ENCODE peak calls at places on chromosome 18, in ten cellular contexts. One of them, this sample, is unnamed.
A peak's percentile ranks its signal among the peaks of the same experiment; 100 is the strongest.

GRCh38 chr18:8989855-8990254 is 112.6 kb upstream of the NDUFV2 start:
- DNase-seq in NCI-H2081: no peak
- DNase-seq in type B pancreatic cell: no peak
- DNase-seq in Right ventricle myocardium superior: no peak
- DNase-seq in substantia nigra: no peak
- DNase-seq in kidney glomerular epithelial cell: no peak
- DNase-seq in AG10803: no peak
- DNase-seq in Kasumi-1: no peak
- DNase-seq in D721Med: no peak
- DNase-seq in NCI-H1092: no peak
- DNase-seq in this sample: no peak

GRCh38 chr18:2653467-2653866 is 2.1 kb upstream of the SMCHD1 start:
- DNase-seq in NCI-H2081: no peak
- DNase-seq in type B pancreatic cell: no peak
- DNase-seq in Right ventricle myocardium superior: no peak
- DNase-seq in substantia nigra: no peak
- DNase-seq in kidney glomerular epithelial cell: no peak
- DNase-seq in AG10803: no peak
- DNase-seq in Kasumi-1: peak; percentile 32
- DNase-seq in D721Med: no peak
- DNase-seq in NCI-H1092: no peak
- DNase-seq in this sample: no peak

GRCh38 chr18:58484989-58485962 is 143.6 kb downstream of the ALPK2 start:
- DNase-seq in NCI-H2081: no peak
- DNase-seq in type B pancreatic cell: no peak
- DNase-seq in Right ventricle myocardium superior: no peak
- DNase-seq in substantia nigra: no peak
- DNase-seq in kidney glomerular epithelial cell: no peak
- DNase-seq in AG10803: no peak
- DNase-seq in Kasumi-1: no peak
- DNase-seq in D721Med: no peak
- DNase-seq in NCI-H1092: no peak
- DNase-seq in this sample: no peak

GRCh38 chr18:79687806-79688205 is 8.2 kb downstream of the CTDP1 start:
- DNase-seq in NCI-H2081: no peak
- DNase-seq in type B pancreatic cell: no peak
- DNase-seq in Right ventricle myocardium superior: no peak
- DNase-seq in substantia nigra: no peak
- DNase-seq in kidney glomerular epithelial cell: no peak
- DNase-seq in AG10803: peak; percentile 32
- DNase-seq in Kasumi-1: no peak
- DNase-seq in D721Med: no peak
- DNase-seq in NCI-H1092: no peak
- DNase-seq in this sample: peak; percentile 11

GRCh38 chr18:2906522-2907458 is 60.0 kb downstream of the EMILIN2 start:
- DNase-seq in NCI-H2081: peak; percentile 48
- DNase-seq in type B pancreatic cell: no peak
- DNase-seq in Right ventricle myocardium superior: peak; percentile 53
- DNase-seq in substantia nigra: no peak
- DNase-seq in kidney glomerular epithelial cell: no peak
- DNase-seq in AG10803: no peak
- DNase-seq in Kasumi-1: peak; percentile 35
- DNase-seq in D721Med: peak; percentile 70
- DNase-seq in NCI-H1092: no peak
- DNase-seq in this sample: peak; percentile 45

GRCh38 chr18:47809420-47809819 is 121.0 kb downstream of the SMAD2 start:
- DNase-seq in NCI-H2081: no peak
- DNase-seq in type B pancreatic cell: no peak
- DNase-seq in Right ventricle myocardium superior: no peak
- DNase-seq in substantia nigra: no peak
- DNase-seq in kidney glomerular epithelial cell: no peak
- DNase-seq in AG10803: no peak
- DNase-seq in Kasumi-1: no peak
- DNase-seq in D721Med: no peak
- DNase-seq in NCI-H1092: no peak
- DNase-seq in this sample: no peak

GRCh38 chr18:33751613-33752221 is 173.7 kb downstream of the ASXL3 start:
- DNase-seq in NCI-H2081: peak; percentile 29
- DNase-seq in type B pancreatic cell: no peak
- DNase-seq in Right ventricle myocardium superior: no peak
- DNase-seq in substantia nigra: no peak
- DNase-seq in kidney glomerular epithelial cell: peak; percentile 18
- DNase-seq in AG10803: peak; percentile 30
- DNase-seq in Kasumi-1: peak; percentile 53
- DNase-seq in D721Med: no peak
- DNase-seq in NCI-H1092: peak; percentile 77
- DNase-seq in this sample: peak; percentile 7

GRCh38 chr18:26206488-26206887 is 19.8 kb upstream of the TAF4B start:
- DNase-seq in NCI-H2081: no peak
- DNase-seq in type B pancreatic cell: no peak
- DNase-seq in Right ventricle myocardium superior: no peak
- DNase-seq in substantia nigra: no peak
- DNase-seq in kidney glomerular epithelial cell: peak; percentile 33
- DNase-seq in AG10803: no peak
- DNase-seq in Kasumi-1: no peak
- DNase-seq in D721Med: no peak
- DNase-seq in NCI-H1092: no peak
- DNase-seq in this sample: no peak

GRCh38 chr18:25630682-25631081 is 278.7 kb upstream of the ZNF521 start:
- DNase-seq in NCI-H2081: no peak
- DNase-seq in type B pancreatic cell: no peak
- DNase-seq in Right ventricle myocardium superior: no peak
- DNase-seq in substantia nigra: no peak
- DNase-seq in kidney glomerular epithelial cell: no peak
- DNase-seq in AG10803: peak; percentile 7
- DNase-seq in Kasumi-1: no peak
- DNase-seq in D721Med: no peak
- DNase-seq in NCI-H1092: no peak
- DNase-seq in this sample: no peak

GRCh38 chr18:76493213-76494107 is 1.6 kb downstream of the ZNF516 start:
- DNase-seq in NCI-H2081: peak; percentile 59
- DNase-seq in type B pancreatic cell: no peak
- DNase-seq in Right ventricle myocardium superior: no peak
- DNase-seq in substantia nigra: no peak
- DNase-seq in kidney glomerular epithelial cell: peak; percentile 49
- DNase-seq in AG10803: peak; percentile 52
- DNase-seq in Kasumi-1: peak; percentile 77
- DNase-seq in D721Med: no peak
- DNase-seq in NCI-H1092: peak; percentile 70
- DNase-seq in this sample: peak; percentile 73

GRCh38 chr18:72261562-72261961 is 282.6 kb downstream of the CBLN2 start:
- DNase-seq in NCI-H2081: no peak
- DNase-seq in type B pancreatic cell: no peak
- DNase-seq in Right ventricle myocardium superior: no peak
- DNase-seq in substantia nigra: no peak
- DNase-seq in kidney glomerular epithelial cell: no peak
- DNase-seq in AG10803: no peak
- DNase-seq in Kasumi-1: no peak
- DNase-seq in D721Med: no peak
- DNase-seq in NCI-H1092: no peak
- DNase-seq in this sample: no peak

This sample was measured in ELR.